ENCODE peak calls at places on chromosomes 6 and 20, in nine cellular contexts. O is transverse colon; L is sigmoid colon; S is IMR-90; B is upper lobe of right lung; Q is heart left ventricle; H is ovary; J is lower lobe of right lung; N is CD8-positive, alpha-beta T cell. X is an unnamed sample.

GRCh38 chr20:1323830-1324597 is 4.9 kb downstream of the SDCBP2 start:
- DNase-seq in O (no peak), L (peak; percentile 59), S (no peak), B (no peak), Q (no peak), H (no peak), J (no peak), N (no peak), X (no peak)

GRCh38 chr6:34546551-34547321 is 9.4 kb downstream of the SPDEF start:
- DNase-seq in O (peak; percentile 71), L (peak; percentile 82), S (no peak), B (peak; percentile 83), Q (peak; percentile 62), H (peak; percentile 70), J (peak; percentile 69), N (no peak), X (no peak)

GRCh38 chr20:58740356-58741308 is 48.0 kb downstream of the NPEPL1 start:
- DNase-seq in O (no peak), L (no peak), S (no peak), B (no peak), Q (no peak), H (no peak), J (no peak), N (no peak), X (no peak)

GRCh38 chr6:21426841-21427490 is 166.6 kb upstream of the SOX4 start:
- DNase-seq in O (no peak), L (no peak), S (no peak), B (no peak), Q (no peak), H (no peak), J (no peak), N (no peak), X (no peak)

GRCh38 chr20:64006902-64007301 is 26.0 kb downstream of the PRPF6 start:
- DNase-seq in O (no peak), L (no peak), S (no peak), B (no peak), Q (no peak), H (no peak), J (no peak), N (no peak), X (no peak)

GRCh38 chr6:170291271-170292110 is 613 bp upstream of the DLL1 start:
- DNase-seq in O (peak; percentile 74), L (peak; percentile 88), S (no peak), B (peak; percentile 79), Q (peak; percentile 83), H (peak; percentile 42), J (peak; percentile 68), N (peak; percentile 55), X (peak; percentile 41)

GRCh38 chr6:79170915-79171314 is 63.6 kb downstream of the HMGN3 start:
- DNase-seq in O (no peak), L (no peak), S (peak; percentile 1), B (no peak), Q (no peak), H (no peak), J (no peak), N (no peak), X (peak; percentile 82)

GRCh38 chr20:14117768-14118167 is 122.5 kb downstream of the MACROD2 start:
- DNase-seq in O (no peak), L (no peak), S (no peak), B (no peak), Q (no peak), H (no peak), J (no peak), N (no peak), X (peak; percentile 32)

GRCh38 chr6:116191881-116192280 is 62.0 kb downstream of the TSPYL4 start:
- DNase-seq in O (no peak), L (no peak), S (no peak), B (no peak), Q (no peak), H (no peak), J (no peak), N (no peak), X (no peak)

GRCh38 chr6:129849456-129849855 is 11.7 kb downstream of the TMEM244 start:
- DNase-seq in O (no peak), L (no peak), S (peak; percentile 88), B (no peak), Q (no peak), H (no peak), J (no peak), N (no peak), X (peak; percentile 84)

GRCh38 chr6:5580736-5581568 is 319.6 kb downstream of the FARS2 start:
- DNase-seq in O (no peak), L (no peak), S (no peak), B (no peak), Q (no peak), H (no peak), J (no peak), N (peak; percentile 61), X (no peak)

GRCh38 chr6:9398794-9399373 is 963.5 kb upstream of the SLC35B3 start:
- DNase-seq in O (no peak), L (no peak), S (no peak), B (no peak), Q (peak; percentile 59), H (no peak), J (no peak), N (no peak), X (no peak)

GRCh38 chr6:14655990-14656640 is 538.5 kb downstream of the CD83 start:
- DNase-seq in O (no peak), L (no peak), S (no peak), B (no peak), Q (no peak), H (no peak), J (no peak), N (no peak), X (no peak)

GRCh38 chr6:14656676-14657075 is 539.1 kb downstream of the CD83 start:
- DNase-seq in O (no peak), L (no peak), S (no peak), B (no peak), Q (no peak), H (no peak), J (no peak), N (no peak), X (no peak)

GRCh38 chr6:14655201-14655988 is 537.8 kb downstream of the CD83 start:
- DNase-seq in O (no peak), L (no peak), S (no peak), B (no peak), Q (no peak), H (no peak), J (no peak), N (no peak), X (no peak)

GRCh38 chr6:14658909-14659561 is 541.5 kb downstream of the CD83 start:
- DNase-seq in O (no peak), L (no peak), S (peak; percentile 83), B (no peak), Q (peak; percentile 40), H (no peak), J (no peak), N (no peak), X (peak; percentile 54)

GRCh38 chr6:14658030-14658429 is 540.5 kb downstream of the CD83 start:
- DNase-seq in O (no peak), L (no peak), S (no peak), B (no peak), Q (no peak), H (no peak), J (no peak), N (no peak), X (no peak)
- H3K4me1 ChIP-seq in O (peaks cover 23% of the 10 kb centered on the region), L (no peaks in the 10 kb centered on the region), S (peaks cover 10% of the 10 kb centered on the region), B (peaks cover 4% of the 10 kb centered on the region), Q (peaks cover 22% of the 10 kb centered on the region), H (peaks cover 6% of the 10 kb centered on the region), J (no peaks in the 10 kb centered on the region), N (peaks cover 25% of the 10 kb centered on the region), X (no peaks in the 10 kb centered on the region)

DNA sequence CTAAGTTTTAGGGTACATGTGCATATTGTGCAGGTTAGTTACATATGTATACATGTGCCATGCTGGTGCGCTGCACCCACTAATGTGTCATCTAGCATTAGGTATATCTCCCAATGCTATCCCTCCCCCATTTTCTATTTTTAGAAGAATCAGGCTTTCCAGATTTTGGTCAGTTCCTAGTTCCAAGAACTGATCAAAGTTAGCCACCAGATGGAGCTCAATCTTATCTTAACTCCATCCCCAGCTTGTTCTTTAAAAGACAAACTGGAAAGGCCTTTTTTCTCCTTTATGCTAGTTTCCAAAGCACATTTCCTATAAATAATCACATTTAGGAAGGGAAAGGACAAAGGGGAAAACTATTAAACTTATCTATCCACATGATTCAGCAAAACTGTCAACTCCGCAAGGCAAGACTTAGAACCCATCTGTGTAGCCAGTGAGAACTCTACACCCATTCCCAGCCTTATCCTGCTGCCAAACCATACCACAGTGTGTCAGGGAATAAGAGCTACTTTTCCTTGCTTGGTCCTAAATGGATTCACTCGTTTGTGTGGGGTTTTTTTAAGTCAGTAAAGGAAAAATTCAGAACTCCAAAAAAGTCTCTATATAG is 22.8 kb upstream of the KHDC1 start:
- DNase-seq in O (no peak), L (no peak), S (peak; percentile 76), B (no peak), Q (no peak), H (no peak), J (no peak), N (no peak), X (peak; percentile 14)
- TF ChIP-seq CTCF in O (peak; percentile 23), L (peak; percentile 11), S (peak; percentile 66), B (peak; percentile 36), Q (peak; percentile 21), H (no peak), J (peak; percentile 19), N (no peak), X (peak; percentile 69)

DNA sequence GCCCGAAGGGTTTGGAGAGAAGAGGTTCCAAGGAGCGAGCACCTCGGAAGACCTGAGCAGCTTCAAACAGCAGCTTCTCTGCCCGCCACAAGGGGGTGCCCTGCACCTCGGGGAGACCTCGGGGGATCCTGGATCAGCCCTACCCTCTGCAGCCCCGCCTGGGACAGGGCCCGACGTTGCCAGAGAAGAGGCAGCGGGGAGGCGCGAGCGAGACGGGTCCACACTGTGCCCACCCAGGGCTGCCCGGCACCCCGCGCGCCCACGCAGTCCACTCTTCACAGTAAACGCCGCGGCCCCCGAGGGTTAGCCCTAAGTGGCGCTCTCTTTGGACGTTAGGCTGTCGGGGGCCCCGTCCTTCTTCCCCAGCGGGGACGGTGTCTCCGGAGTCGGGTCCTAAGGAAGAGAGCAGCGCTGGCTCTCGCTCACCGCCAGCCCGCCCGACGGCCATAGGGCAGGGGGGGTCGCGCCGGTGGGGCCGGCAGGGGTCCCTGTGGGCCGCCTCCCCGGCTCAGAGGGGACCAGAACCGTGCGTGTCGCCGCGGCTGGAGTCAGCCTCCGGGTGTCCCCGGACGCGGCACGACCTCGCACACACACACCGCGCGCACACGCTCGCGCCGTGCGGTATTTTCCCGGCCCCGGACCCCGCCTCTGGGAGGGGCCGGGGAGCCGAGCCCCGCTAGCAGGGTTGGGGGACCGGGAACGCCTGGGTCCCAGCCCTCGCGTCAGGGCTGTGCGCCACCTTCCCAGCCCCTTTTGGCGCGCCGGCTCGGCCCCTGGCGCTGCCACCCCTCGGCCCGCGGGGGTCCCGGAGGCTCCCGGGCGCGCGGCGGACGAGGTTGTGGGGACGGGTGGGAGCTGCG is 929 bp downstream of the CDH22 start:
- DNase-seq in O (peak; percentile 50), L (peak; percentile 74), S (peak; percentile 20), B (peak; percentile 82), Q (peak; percentile 42), H (peak; percentile 28), J (peak; percentile 72), N (peak; percentile 80), X (no peak)
- H3K27me3 ChIP-seq in O (peaks cover 100% of the 10 kb centered on the region), L (peaks cover 80% of the 10 kb centered on the region), S (peaks cover 82% of the 10 kb centered on the region), B (peaks cover 81% of the 10 kb centered on the region), Q (peaks cover 94% of the 10 kb centered on the region), H (no peaks in the 10 kb centered on the region), J (peaks cover 87% of the 10 kb centered on the region), N (peaks cover 27% of the 10 kb centered on the region), X (peaks cover 95% of the 10 kb centered on the region)

DNA sequence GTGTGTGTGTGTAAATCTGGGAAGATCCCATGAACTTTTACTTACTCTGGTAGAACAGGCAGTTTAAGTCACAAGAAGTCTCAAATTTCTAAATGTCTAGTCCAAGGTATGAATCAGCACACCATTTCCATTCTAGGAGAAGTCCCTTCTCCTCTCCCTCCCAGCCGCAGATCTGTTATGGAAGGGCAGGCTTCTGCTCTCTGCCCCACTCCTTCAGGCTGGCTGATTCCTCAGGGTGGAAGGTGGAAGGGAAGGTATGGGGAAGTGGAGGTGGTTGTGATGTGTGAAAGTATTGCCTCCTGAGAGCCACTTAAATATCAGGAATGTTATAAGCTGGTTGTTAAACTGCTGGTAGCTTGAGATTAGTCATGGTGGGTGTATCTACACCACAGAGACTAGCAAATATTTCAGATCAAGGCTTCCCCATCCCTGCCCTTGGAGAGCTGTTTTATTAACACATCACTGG is 44.5 kb upstream of the LAMA4 start:
- DNase-seq in O (no peak), L (no peak), S (peak; percentile 94), B (no peak), Q (no peak), H (no peak), J (no peak), N (no peak), X (peak; percentile 86)
- H3K4me1 ChIP-seq in O (peaks cover 6% of the 10 kb centered on the region), L (no peaks in the 10 kb centered on the region), S (peaks cover 28% of the 10 kb centered on the region), B (no peaks in the 10 kb centered on the region), Q (peaks cover 10% of the 10 kb centered on the region), H (peaks cover 6% of the 10 kb centered on the region), J (no peaks in the 10 kb centered on the region), N (no peaks in the 10 kb centered on the region), X (peaks cover 12% of the 10 kb centered on the region)

X was measured in foreskin keratinocyte.